ENCODE peak calls at places on chromosomes 16 and 17, in ten cellular contexts. A is tibial artery; O is GM03348; M is stimulated activated CD4-positive, alpha-beta T cell treated with anti-CD3 and anti-CD28 coated beads, TNF-alpha, amount 100 ng/mL, for 4 hours; H is LoVo; X is non-pigmented ciliary epithelial cell; L is colonic mucosa; G is SJSA1; I is naive B cell; Y is activated naive CD8-positive, alpha-beta T cell treated with anti-CD3 and anti-CD28 coated beads, Interleukin-2, amount 50 U/mL, for 16 hours. D is an unnamed sample.

GRCh38 chr16:66441586-66442375 is 14.7 kb downstream of the BEAN1 start:
- DNase-seq in G (no peak), M (no peak), O (peak), A (no peak), L (no peak), I (no peak), Y (no peak), X (no peak), H (no peak), D (no peak)

GRCh38 chr17:82882715-82883446 is 43.1 kb upstream of the ZNF750 start:
- DNase-seq in X (no peak), G (no peak), O (no peak), H (no peak), Y (peak), L (peak), I (peak), M (peak), A (no peak), D (peak)

GRCh38 chr17:36901506-36901905 is 35.8 kb upstream of the LHX1 start:
- DNase-seq in H (no peak), G (peak), M (no peak), I (no peak), Y (no peak), O (peak), L (no peak), A (no peak), X (peak), D (peak)

GRCh38 chr17:75645889-75646625 is 12.8 kb downstream of the SMIM5 start:
- DNase-seq in G (no peak), O (no peak), X (no peak), Y (no peak), M (no peak), L (peak), A (peak), H (peak), I (peak), D (peak)

GRCh38 chr17:68036304-68037147 is 991 bp downstream of the KPNA2 start:
- DNase-seq in Y (no peak), M (no peak), A (no peak), G (no peak), X (no peak), I (no peak), H (no peak), L (no peak), O (no peak), D (no peak)

GRCh38 chr16:73027655-73028220 is 20.2 kb downstream of the ZFHX3 start:
- DNase-seq in O (no peak), M (no peak), I (no peak), L (no peak), Y (no peak), G (no peak), A (no peak), X (no peak), H (no peak), D (no peak)

GRCh38 chr17:44235583-44235936 is 16.1 kb upstream of the UBTF start:
- DNase-seq in L (no peak), X (peak), Y (no peak), G (no peak), O (no peak), H (no peak), A (no peak), M (no peak), I (no peak), D (peak)

GRCh38 chr16:75114179-75114945 is 2.2 kb downstream of the LDHD start:
- DNase-seq in M (no peak), A (no peak), L (no peak), X (no peak), G (no peak), O (no peak), H (no peak), Y (no peak), I (no peak), D (no peak)

GRCh38 chr16:85625053-85625452 is 11.9 kb downstream of the GSE1 start:
- DNase-seq in I (no peak), M (no peak), G (no peak), L (no peak), Y (no peak), O (no peak), A (no peak), H (no peak), X (no peak), D (no peak)

GRCh38 chr17:14760212-14760611 is 459.3 kb downstream of the HS3ST3B1 start:
- DNase-seq in H (no peak), X (no peak), A (no peak), I (no peak), Y (no peak), L (no peak), G (no peak), O (no peak), M (no peak), D (peak)

GRCh38 chr16:592518-593306 is 2.8 kb downstream of the RAB40C start:
- DNase-seq in I (no peak), A (peak), X (no peak), O (peak), H (peak), G (no peak), Y (no peak), L (peak), M (no peak), D (peak)

GRCh38 chr17:39623356-39623950 is 3.3 kb upstream of the PPP1R1B start:
- DNase-seq in G (peak), L (peak), Y (peak), H (peak), A (peak), M (peak), I (peak), X (no peak), O (peak), D (peak)

GRCh38 chr16:31052131-31052530 is 18.8 kb downstream of the STX4 start:
- DNase-seq in L (no peak), H (peak), Y (no peak), A (peak), M (no peak), X (peak), I (no peak), G (peak), O (peak), D (peak)

GRCh38 chr16:64412578-64413280 is 709.1 kb downstream of the CDH11 start:
- DNase-seq in Y (no peak), M (no peak), I (no peak), G (no peak), O (peak), L (no peak), X (no peak), A (no peak), H (no peak), D (no peak)

GRCh38 chr16:56370836-56371235 is 54.5 kb downstream of the AMFR start:
- DNase-seq in G (no peak), X (no peak), O (no peak), L (no peak), Y (no peak), H (no peak), M (no peak), I (no peak), A (no peak), D (peak)

GRCh38 chr16:65121870-65122723 is at the start of gene CDH11:
- DNase-seq in M (no peak), A (peak), Y (no peak), X (no peak), I (no peak), L (peak), O (peak), G (peak), H (no peak), D (no peak)

GRCh38 chr16:23414731-23415130 is 38.3 kb downstream of the COG7 start:
- DNase-seq in H (no peak), L (no peak), O (no peak), A (no peak), Y (no peak), M (no peak), X (no peak), G (no peak), I (no peak), D (no peak)

GRCh38 chr17:42667088-42667951 is 8.2 kb downstream of the TUBG2 start:
- DNase-seq in O (peak), G (peak), A (peak), I (no peak), L (peak), X (no peak), Y (no peak), M (no peak), H (peak), D (no peak)

GRCh38 chr17:69588316-69588715 is 173.8 kb downstream of the MAP2K6 start:
- DNase-seq in O (no peak), I (no peak), M (no peak), H (no peak), X (no peak), Y (no peak), G (no peak), A (no peak), L (no peak), D (no peak)

GRCh38 chr17:77957215-77957868 is 1.2 kb upstream of the TNRC6C start:
- DNase-seq in G (no peak), I (no peak), M (no peak), H (no peak), O (peak), L (no peak), Y (no peak), X (no peak), A (no peak), D (no peak)

GRCh38 chr17:66373944-66374817 is 71.8 kb downstream of the PRKCA start:
- DNase-seq in L (peak), O (no peak), A (peak), X (no peak), G (no peak), M (no peak), H (no peak), I (no peak), Y (no peak), D (no peak)

GRCh38 chr16:585351-585750 is 4.5 kb upstream of the RAB40C start:
- DNase-seq in G (no peak), A (no peak), O (no peak), I (no peak), Y (no peak), M (no peak), H (no peak), X (no peak), L (no peak), D (no peak)

GRCh38 chr16:2196981-2197511 is 641 bp upstream of the CASKIN1 start:
- DNase-seq in O (no peak), H (no peak), I (no peak), M (no peak), L (no peak), A (no peak), X (no peak), Y (no peak), G (no peak), D (no peak)

GRCh38 chr16:84054916-84055315 is 12.3 kb upstream of the SLC38A8 start:
- DNase-seq in A (no peak), L (no peak), M (no peak), X (no peak), O (no peak), H (no peak), G (no peak), Y (no peak), I (no peak), D (no peak)

GRCh38 chr17:77208217-77208808 is 67.5 kb downstream of the SEC14L1 start:
- DNase-seq in G (no peak), Y (no peak), I (no peak), H (no peak), X (no peak), O (peak), L (no peak), M (no peak), A (peak), D (no peak)

GRCh38 chr16:48536600-48537200 is 73.3 kb downstream of the N4BP1 start:
- DNase-seq in H (no peak), X (no peak), O (peak), A (no peak), Y (no peak), I (no peak), M (no peak), L (no peak), G (no peak), D (peak)

GRCh38 chr16:5065813-5066212 is at the start of gene C16orf89:
- DNase-seq in H (no peak), A (no peak), Y (no peak), I (no peak), X (no peak), G (no peak), L (peak), M (no peak), O (no peak), D (no peak)

GRCh38 chr17:69075823-69076222 is 15.1 kb upstream of the ABCA9 start:
- DNase-seq in X (no peak), I (no peak), A (no peak), O (no peak), H (no peak), L (no peak), G (no peak), M (no peak), Y (no peak), D (no peak)

GRCh38 chr16:15782573-15783365 is 74.1 kb downstream of the MYH11 start:
- DNase-seq in M (no peak), H (no peak), I (no peak), L (no peak), Y (no peak), A (no peak), O (no peak), X (no peak), G (no peak), D (no peak)

GRCh38 chr17:61904094-61904710 is 23.6 kb downstream of the INTS2 start:
- DNase-seq in M (no peak), G (no peak), X (no peak), O (no peak), I (peak), L (no peak), H (no peak), A (no peak), Y (no peak), D (no peak)

GRCh38 chr16:21599994-21600773 is 807 bp downstream of the METTL9 start:
- DNase-seq in H (peak), Y (no peak), M (no peak), G (no peak), L (peak), A (no peak), O (peak), I (peak), X (no peak), D (peak)

GRCh38 chr16:71460246-71460645 is 1.8 kb downstream of the ZNF23 start:
- DNase-seq in H (no peak), Y (no peak), M (no peak), I (no peak), O (peak), A (no peak), X (peak), G (no peak), L (no peak), D (no peak)